ENCODE peak calls at places on chromosomes 11 and 22, in five cellular contexts. R is right lobe of liver, X is psoas muscle, G is Peyer's patch, M is spleen. E is an unnamed sample.

GRCh38 chr11:67510023-67510345 is 2.0 kb upstream of the CDK2AP2 start:
- DNase-seq in G (no peak), R (no peak), X (no peak), M (no peak), E (no peak)

GRCh38 chr11:94840209-94840608 is 72.1 kb downstream of the AMOTL1 start:
- DNase-seq in R (no peak), X (no peak), G (no peak), M (no peak), E (no peak)

GRCh38 chr11:11816511-11817319 is 25.1 kb upstream of the USP47 start:
- DNase-seq in M (no peak), G (no peak), R (no peak), X (no peak), E (no peak)

GRCh38 chr11:9169595-9170295 is 78.3 kb upstream of the SCUBE2 start:
- DNase-seq in M (no peak), R (no peak), G (no peak), X (no peak), E (no peak)

GRCh38 chr11:119626197-119626909 is 102.6 kb downstream of the NECTIN1 start:
- DNase-seq in G (no peak), R (no peak), X (no peak), M (no peak), E (no peak)

GRCh38 chr11:119530503-119530902 is 107.5 kb upstream of the THY1 start:
- DNase-seq in X (no peak), G (no peak), R (no peak), M (no peak), E (no peak)

GRCh38 chr11:44680982-44681597 is 45.7 kb upstream of the TSPAN18 start:
- DNase-seq in M (no peak), G (no peak), R (no peak), X (no peak), E (no peak)

GRCh38 chr11:78647986-78648875 is 73.6 kb upstream of the NARS2 start:
- DNase-seq in R (no peak), X (no peak), M (no peak), G (no peak), E (no peak)

GRCh38 chr11:27839226-27839913 is 139.1 kb upstream of the BDNF start:
- DNase-seq in R (no peak), X (no peak), G (no peak), M (no peak), E (no peak)

GRCh38 chr11:14803846-14804245 is 88.2 kb downstream of the CYP2R1 start:
- DNase-seq in X (no peak), R (no peak), G (no peak), M (no peak), E (no peak)

GRCh38 chr11:76781861-76782500 is 1.2 kb upstream of the TSKU start:
- DNase-seq in G (no peak), M (peak), X (no peak), R (peak), E (no peak)

GRCh38 chr11:119856681-119857485 is 127.9 kb upstream of the NECTIN1 start:
- DNase-seq in M (peak), G (no peak), X (no peak), R (peak), E (no peak)

GRCh38 chr11:46555269-46556054 is 38.4 kb downstream of the AMBRA1 start:
- DNase-seq in X (no peak), R (no peak), M (no peak), G (no peak), E (no peak)

GRCh38 chr22:40400173-40400572 is 29.8 kb downstream of the SGSM3 start:
- DNase-seq in R (peak), X (no peak), G (no peak), M (peak), E (no peak)

GRCh38 chr22:17920145-17920605 is 104.2 kb downstream of the MICAL3 start:
- DNase-seq in M (peak), R (no peak), G (peak), X (peak), E (peak)

GRCh38 chr11:8342821-8343681 is 79.4 kb upstream of the LMO1 start:
- DNase-seq in R (no peak), M (no peak), G (no peak), X (no peak), E (no peak)

GRCh38 chr11:32400196-32400595 is 35.1 kb downstream of the WT1 start:
- DNase-seq in R (no peak), G (no peak), M (no peak), X (no peak), E (no peak)

GRCh38 chr11:94964934-94965333 is 8.4 kb downstream of the CWC15 start:
- DNase-seq in G (no peak), X (no peak), R (no peak), M (no peak), E (no peak)

GRCh38 chr22:26707581-26707980 is 50.2 kb downstream of the MIAT start:
- DNase-seq in G (no peak), R (no peak), X (no peak), M (no peak), E (no peak)

GRCh38 chr11:32829680-32830412 is at the start of gene PRRG4:
- DNase-seq in R (peak), G (peak), M (peak), X (peak), E (peak)

GRCh38 chr11:95545116-95545875 is 244.3 kb downstream of the FAM76B start:
- DNase-seq in X (no peak), M (no peak), G (no peak), R (no peak), E (no peak)

GRCh38 chr11:10528121-10528520 is 12.9 kb downstream of the RNF141 start:
- DNase-seq in X (no peak), G (no peak), M (no peak), R (no peak), E (no peak)

GRCh38 chr11:117316197-117316961 is at the start of gene BACE1:
- DNase-seq in R (peak), X (peak), M (peak), G (peak), E (peak)

GRCh38 chr22:41560095-41560487 is 719 bp upstream of the CSDC2 start:
- DNase-seq in M (no peak), G (no peak), X (no peak), R (no peak), E (no peak)
- H3K27ac ChIP-seq in M (no peak), G (no peak), X (no peak), R (no peak), E (peak)

DNA sequence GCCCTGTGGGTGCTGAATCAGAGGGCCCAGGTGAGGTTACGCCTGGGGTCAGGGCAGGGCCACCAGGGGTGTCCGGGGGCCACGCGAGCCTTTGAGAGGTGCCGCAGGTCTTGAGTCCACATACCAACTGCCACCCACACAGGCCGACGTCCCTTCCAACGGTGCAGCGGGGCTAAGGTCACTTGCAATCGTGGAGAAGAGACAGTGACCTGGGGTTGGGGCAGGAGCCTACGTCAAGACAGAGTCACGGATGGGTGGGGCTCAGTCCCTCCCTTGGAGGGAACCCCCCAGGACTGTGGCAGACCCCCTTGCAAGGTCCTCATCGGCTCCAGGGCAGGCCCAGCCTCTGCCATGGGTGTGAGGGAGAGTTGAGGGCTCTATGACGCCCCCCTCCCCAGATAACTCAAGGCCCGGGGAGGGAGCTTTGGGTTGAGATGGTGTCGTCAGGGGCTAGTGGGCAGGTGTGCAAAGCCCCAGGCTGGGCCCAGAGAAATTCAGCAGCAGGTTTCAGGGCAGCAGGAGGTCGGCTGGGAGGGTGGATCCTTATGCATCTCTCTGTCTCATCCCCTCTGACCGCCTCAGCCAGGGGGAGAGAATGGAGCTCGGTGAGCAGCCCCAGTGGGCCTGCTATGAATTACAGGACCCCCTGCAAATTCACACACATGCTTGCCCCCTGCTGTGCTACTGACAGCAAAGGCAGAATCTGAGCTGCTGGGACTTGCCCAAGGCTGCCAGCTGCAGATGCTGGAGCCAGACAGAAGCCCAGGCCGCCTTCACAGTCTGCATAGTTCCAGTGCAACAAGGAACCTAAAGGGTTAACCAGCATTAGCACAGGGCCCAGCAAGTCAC is 60.0 kb downstream of the MYEOV start:
- DNase-seq in R (peak), X (no peak), G (peak), M (no peak), E (no peak)
- TF ChIP-seq CTCF in R (no peak), X (no peak), G (no peak), M (no peak), E (no peak)

DNA sequence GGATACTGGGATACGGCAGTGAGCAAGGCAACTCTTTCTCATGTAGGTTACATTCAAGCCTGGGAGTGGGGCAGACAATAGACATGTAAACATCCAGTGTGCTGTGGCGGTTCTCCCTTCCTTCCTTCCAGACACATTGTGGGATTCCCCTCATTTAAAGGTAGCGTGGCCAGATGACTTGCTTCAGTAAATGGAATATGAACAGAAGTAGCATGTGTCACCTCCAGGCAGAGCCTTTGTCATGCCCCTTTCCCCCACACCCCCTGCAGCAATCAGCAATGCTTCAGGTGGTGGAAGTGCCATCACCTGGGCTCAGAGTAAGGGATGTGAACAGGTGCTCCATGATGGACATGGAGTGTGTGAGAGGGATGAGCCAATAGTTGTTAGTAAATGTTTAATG is 34.8 kb upstream of the TTC12 start:
- DNase-seq in R (no peak), M (no peak), G (no peak), X (no peak), E (no peak)
- H3K27ac ChIP-seq in R (no peak), M (no peak), G (no peak), X (no peak), E (no peak)

GRCh38 chr11:35555238-35555887 is 29.9 kb upstream of the PAMR1 start:
- DNase-seq in X (no peak), M (no peak), G (no peak), R (no peak), E (no peak)

GRCh38 chr11:35558468-35558867 is 33.1 kb upstream of the PAMR1 start:
- DNase-seq in G (no peak), R (no peak), X (no peak), M (no peak), E (no peak)

GRCh38 chr11:35553831-35554230 is 28.4 kb upstream of the PAMR1 start:
- DNase-seq in R (no peak), M (no peak), G (no peak), X (no peak), E (no peak)

GRCh38 chr11:35553021-35553420 is 27.6 kb upstream of the PAMR1 start:
- DNase-seq in R (no peak), G (no peak), X (no peak), M (no peak), E (no peak)

GRCh38 chr11:35554491-35555237 is 29.2 kb upstream of the PAMR1 start:
- DNase-seq in G (no peak), R (no peak), M (no peak), X (no peak), E (no peak)
- TF ChIP-seq CTCF in G (no peak), R (no peak), M (no peak), X (no peak), E (no peak)

GRCh38 chr22:46105494-46106278 is 44.6 kb upstream of the PPARA start:
- DNase-seq in R (no peak), X (no peak), M (no peak), G (peak), E (no peak)
- H3K27ac ChIP-seq in R (peak), X (peak), M (peak), G (peak), E (peak)

DNA sequence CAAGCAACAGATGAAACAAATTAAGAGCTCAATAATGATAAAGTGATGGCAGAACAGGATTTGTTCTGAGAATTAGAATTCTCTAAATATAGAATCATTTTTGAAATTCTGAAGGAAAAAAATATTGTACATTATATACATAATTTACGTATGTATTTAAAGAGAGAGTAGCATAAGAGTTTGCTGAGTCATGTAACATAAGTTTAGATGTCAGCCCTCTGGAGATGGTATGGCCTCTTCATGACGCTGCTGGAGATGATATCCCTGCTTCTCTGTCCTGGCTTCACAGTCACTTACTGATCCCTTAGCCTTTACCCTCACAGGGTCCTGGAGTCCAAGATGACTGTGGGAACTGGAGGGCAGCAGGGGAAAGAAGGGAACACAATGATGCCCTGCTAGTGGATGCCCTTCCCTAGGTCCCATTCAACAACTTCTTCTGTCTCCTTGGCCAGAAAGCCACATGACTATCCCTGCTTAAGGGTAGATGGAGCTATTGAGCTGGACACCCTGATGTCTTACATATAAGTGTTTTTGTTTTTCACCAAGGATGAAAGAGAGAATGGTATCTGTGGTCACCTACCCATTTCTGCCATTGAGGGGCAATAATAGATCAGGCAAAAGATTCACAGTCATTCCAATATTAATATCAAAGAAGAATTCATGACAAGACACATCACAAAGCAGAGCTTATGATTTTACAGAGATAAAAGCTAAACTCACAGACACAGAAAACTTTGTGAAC is 753.1 kb downstream of the TBC1D22A start:
- DNase-seq in G (no peak), X (no peak), M (no peak), R (no peak), E (no peak)
- TF ChIP-seq CTCF in G (peak), X (no peak), M (no peak), R (no peak), E (no peak)

DNA sequence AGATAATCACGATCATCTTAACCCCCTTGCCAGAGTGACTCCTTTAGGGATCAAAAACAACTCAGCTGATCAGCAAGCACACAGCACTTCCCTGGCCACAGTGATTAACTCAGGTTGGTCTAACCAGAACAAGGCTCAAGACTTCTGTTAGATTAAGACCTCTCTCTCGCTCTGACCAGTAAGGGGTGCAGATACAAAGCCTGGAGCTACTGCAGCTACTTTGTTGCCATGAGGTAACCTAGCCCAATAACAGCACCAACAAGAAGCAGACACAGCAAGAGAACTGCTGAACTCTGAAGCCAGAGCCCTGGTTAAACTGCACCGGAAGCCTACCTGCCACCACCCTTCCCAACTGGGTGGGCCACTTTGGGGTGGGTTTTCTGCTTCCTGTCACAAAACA is 42.0 kb downstream of the LINC01488 start:
- DNase-seq in M (peak), R (no peak), G (no peak), X (no peak), E (no peak)
- H3K27ac ChIP-seq in M (no peak), R (no peak), G (no peak), X (no peak), E (no peak)

GRCh38 chr11:125942276-125942611 is 3.6 kb upstream of the VSIG10L2 start:
- DNase-seq in X (no peak), R (no peak), M (no peak), G (no peak), E (no peak)
- TF ChIP-seq CTCF in X (no peak), R (no peak), M (no peak), G (no peak), E (no peak)